ENCODE peak calls at places on chromosomes 13 and 19, in five cellular contexts. S, H, G, J and Z are unnamed samples.

GRCh38 chr19:40129425-40129824 is 38.7 kb upstream of the ZNF780A start:
- DNase-seq in G (no peak), J (no peak), H (no peak), S (no peak), Z (no peak)

GRCh38 chr19:51976852-51977251 is 9.8 kb downstream of the ZNF350 start:
- DNase-seq in J (no peak), G (no peak), H (no peak), S (no peak), Z (no peak)

GRCh38 chr19:4506449-4507149 is 11.7 kb downstream of the PLIN4 start:
- DNase-seq in J (no peak), G (no peak), H (peak), S (peak), Z (no peak)

GRCh38 chr13:105139048-105139379 is 1396.4 kb downstream of the EFNB2 start:
- DNase-seq in S (no peak), H (no peak), G (no peak), J (no peak), Z (no peak)

GRCh38 chr19:55385236-55385748 is 440 bp upstream of the RPL28 start:
- DNase-seq in J (peak), H (peak), G (peak), S (peak), Z (peak)

GRCh38 chr19:41927810-41928192 is 448 bp downstream of the ERFL start:
- DNase-seq in H (no peak), G (no peak), J (no peak), S (no peak), Z (no peak)

GRCh38 chr13:72463561-72463960 is 263.9 kb downstream of the MZT1 start:
- DNase-seq in H (no peak), J (peak), S (peak), G (no peak), Z (no peak)

GRCh38 chr19:41861846-41862245 is 1.8 kb downstream of the RPS19 start:
- DNase-seq in G (no peak), H (no peak), J (no peak), S (no peak), Z (no peak)

GRCh38 chr19:44808463-44809371 is at the start of gene BCAM:
- DNase-seq in S (peak), G (no peak), J (peak), H (peak), Z (no peak)

GRCh38 chr19:35901854-35902661 is at the start of gene HCST:
- DNase-seq in G (no peak), H (peak), S (peak), J (no peak), Z (no peak)

GRCh38 chr19:45676851-45677263 is 8.8 kb downstream of the GIPR start:
- DNase-seq in J (no peak), H (no peak), S (no peak), G (peak), Z (no peak)